ENCODE peak calls at places on chromosomes 7 and 10, in five cellular contexts. One of them, this sample, is unnamed.

GRCh38 chr10:98344589-98345038 is 70.4 kb downstream of the PYROXD2 start:
- DNase-seq in K562: no peak
- DNase-seq in GM12878: no peak
- DNase-seq in H1: no peak
- DNase-seq in GM12891: no peak
- DNase-seq in this sample: no peak

GRCh38 chr7:23117841-23118240 is 12.3 kb downstream of the KLHL7 start:
- DNase-seq in K562: no peak
- DNase-seq in GM12878: no peak
- DNase-seq in H1: no peak
- DNase-seq in GM12891: no peak
- DNase-seq in this sample: no peak

GRCh38 chr10:27513451-27514191 is 9.5 kb downstream of the RAB18 start:
- DNase-seq in K562: no peak
- DNase-seq in GM12878: no peak
- DNase-seq in H1: no peak
- DNase-seq in GM12891: no peak
- DNase-seq in this sample: no peak

GRCh38 chr10:102776779-102777417 is 33.1 kb downstream of the WBP1L start:
- DNase-seq in K562: peak
- DNase-seq in GM12878: no peak
- DNase-seq in H1: peak
- DNase-seq in GM12891: no peak
- DNase-seq in this sample: no peak

GRCh38 chr10:44300666-44301649 is 83.9 kb downstream of the CXCL12 start:
- DNase-seq in K562: no peak
- DNase-seq in GM12878: peak
- DNase-seq in H1: no peak
- DNase-seq in GM12891: no peak
- DNase-seq in this sample: no peak

GRCh38 chr10:290026-290725 is 154.9 kb downstream of the ZMYND11 start:
- DNase-seq in K562: no peak
- DNase-seq in GM12878: no peak
- DNase-seq in H1: no peak
- DNase-seq in GM12891: no peak
- DNase-seq in this sample: no peak

GRCh38 chr7:6226194-6226799 is 46.1 kb downstream of the CYTH3 start:
- DNase-seq in K562: no peak
- DNase-seq in GM12878: no peak
- DNase-seq in H1: no peak
- DNase-seq in GM12891: no peak
- DNase-seq in this sample: no peak

GRCh38 chr7:27091936-27092752 is 3.7 kb downstream of the HOXA1 start:
- DNase-seq in K562: no peak
- DNase-seq in GM12878: no peak
- DNase-seq in H1: peak
- DNase-seq in GM12891: no peak
- DNase-seq in this sample: no peak

GRCh38 chr7:133355325-133355708 is 102.4 kb downstream of the EXOC4 start:
- DNase-seq in K562: no peak
- DNase-seq in GM12878: no peak
- DNase-seq in H1: no peak
- DNase-seq in GM12891: no peak
- DNase-seq in this sample: no peak

GRCh38 chr7:135704074-135704473 is 23.9 kb downstream of the SLC13A4 start:
- DNase-seq in K562: peak
- DNase-seq in GM12878: no peak
- DNase-seq in H1: peak
- DNase-seq in GM12891: no peak
- DNase-seq in this sample: no peak
- TF ChIP-seq TAF1 in K562: no peak
- TF ChIP-seq TAF1 in GM12878: no peak
- TF ChIP-seq TAF1 in H1: no peak
- TF ChIP-seq TAF1 in GM12891: no peak
- TF ChIP-seq TAF1 in this sample: no peak

DNA sequence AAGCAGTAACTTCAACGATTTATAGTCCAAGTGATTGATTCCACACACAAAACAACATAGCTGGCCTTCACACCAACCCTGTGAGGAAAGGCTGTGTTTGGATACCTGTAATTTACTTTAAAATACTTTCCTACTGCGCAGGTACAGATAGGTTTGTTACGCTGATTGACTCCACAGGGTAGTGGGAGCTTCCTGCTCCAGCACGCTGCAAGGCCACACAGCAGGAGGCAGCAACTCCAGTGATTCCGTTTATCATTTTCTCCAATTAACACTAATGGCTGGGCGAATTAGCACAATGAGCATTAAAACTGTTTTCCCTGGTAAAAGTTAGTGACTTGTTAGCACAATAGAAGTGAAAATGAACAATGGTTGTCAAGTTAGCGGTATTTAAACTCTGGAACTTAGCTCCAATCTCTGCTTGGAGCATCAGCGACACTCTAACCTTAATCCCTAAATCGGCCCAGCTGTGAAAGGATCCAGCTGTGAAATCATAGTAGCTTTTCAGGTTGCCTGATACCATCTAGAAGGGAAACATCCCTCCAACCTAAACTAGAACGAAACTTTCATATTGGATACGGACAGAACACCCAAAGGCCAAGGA is 945 bp downstream of the DCLRE1C start:
- DNase-seq in K562: no peak
- DNase-seq in GM12878: no peak
- DNase-seq in H1: no peak
- DNase-seq in GM12891: no peak
- DNase-seq in this sample: no peak
- TF ChIP-seq POLR2A in K562: no peak
- TF ChIP-seq POLR2A in GM12878: no peak
- TF ChIP-seq POLR2A in H1: no peak
- TF ChIP-seq POLR2A in GM12891: no peak
- TF ChIP-seq POLR2A in this sample: no peak

GRCh38 chr10:60444494-60445064 is 54.9 kb upstream of the ANK3 start:
- DNase-seq in K562: no peak
- DNase-seq in GM12878: no peak
- DNase-seq in H1: no peak
- DNase-seq in GM12891: no peak
- DNase-seq in this sample: no peak
- TF ChIP-seq TAF1 in K562: no peak
- TF ChIP-seq TAF1 in GM12878: no peak
- TF ChIP-seq TAF1 in H1: no peak
- TF ChIP-seq TAF1 in GM12891: no peak
- TF ChIP-seq TAF1 in this sample: no peak

DNA sequence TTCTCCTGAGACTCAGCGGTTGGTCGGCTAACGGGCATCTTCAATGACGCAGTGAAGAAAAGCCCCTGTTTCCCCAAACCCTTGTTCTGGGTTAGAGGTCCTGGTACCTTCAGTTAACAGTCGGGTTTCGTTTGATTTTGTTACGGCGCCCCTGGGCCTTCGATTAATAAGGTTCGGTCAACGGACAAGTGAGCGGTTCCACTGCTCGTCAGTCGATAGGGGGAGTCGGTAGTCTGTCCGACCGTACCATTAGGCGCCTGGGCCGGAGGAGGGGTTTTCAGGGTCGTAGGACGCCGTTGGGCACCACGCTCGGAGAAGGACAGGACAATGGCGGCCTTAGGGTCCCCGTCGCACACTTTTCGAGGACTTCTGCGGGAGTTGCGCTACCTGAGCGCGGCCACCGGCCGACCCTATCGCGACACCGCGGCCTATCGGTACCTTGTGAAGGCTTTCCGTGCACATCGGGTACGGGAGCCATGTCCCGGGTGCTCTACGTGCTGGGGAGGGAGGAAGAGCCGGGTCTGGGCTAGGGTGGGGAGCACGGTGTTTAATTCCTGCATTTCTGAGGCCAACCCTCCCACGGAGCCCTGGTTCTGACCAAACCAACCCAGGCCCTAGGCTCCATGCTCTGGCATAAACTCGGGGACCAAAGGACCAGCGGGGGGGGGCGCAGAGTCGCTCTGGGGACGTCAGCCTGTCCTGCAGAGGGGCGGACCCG is at the start of gene FMC1:
- DNase-seq in K562: peak
- DNase-seq in GM12878: peak
- DNase-seq in H1: peak
- DNase-seq in GM12891: peak
- DNase-seq in this sample: peak
- TF ChIP-seq POLR2A in K562: peak
- TF ChIP-seq POLR2A in GM12878: peak
- TF ChIP-seq POLR2A in H1: peak
- TF ChIP-seq POLR2A in GM12891: peak
- TF ChIP-seq POLR2A in this sample: peak

DNA sequence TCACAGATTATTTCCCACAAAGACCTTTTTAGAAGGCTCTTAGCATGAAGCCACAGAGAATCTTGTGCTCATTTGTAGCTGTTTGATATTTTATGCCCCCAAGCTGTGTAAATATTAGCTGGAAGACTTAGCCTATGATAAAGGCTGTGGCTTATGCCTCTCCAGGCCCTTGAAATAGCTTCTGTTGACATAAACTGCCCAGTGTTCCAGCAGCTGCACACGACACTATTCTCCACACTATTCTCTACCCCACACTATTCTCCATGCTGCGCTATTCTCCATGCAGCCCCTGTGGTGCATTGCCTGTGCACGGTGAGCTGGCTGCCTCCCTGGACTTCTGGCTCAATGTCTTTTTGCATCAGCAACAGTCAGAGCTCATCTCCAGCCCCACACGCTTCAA is 13.1 kb downstream of the DDC start:
- DNase-seq in K562: no peak
- DNase-seq in GM12878: no peak
- DNase-seq in H1: no peak
- DNase-seq in GM12891: no peak
- DNase-seq in this sample: no peak
- TF ChIP-seq TAF1 in K562: no peak
- TF ChIP-seq TAF1 in GM12878: no peak
- TF ChIP-seq TAF1 in H1: no peak
- TF ChIP-seq TAF1 in GM12891: no peak
- TF ChIP-seq TAF1 in this sample: no peak

GRCh38 chr7:2523941-2524807 is 4.6 kb downstream of the LFNG start:
- DNase-seq in K562: peak
- DNase-seq in GM12878: no peak
- DNase-seq in H1: peak
- DNase-seq in GM12891: no peak
- DNase-seq in this sample: no peak

GRCh38 chr7:2526659-2527504 is 7.3 kb downstream of the LFNG start:
- DNase-seq in K562: no peak
- DNase-seq in GM12878: no peak
- DNase-seq in H1: no peak
- DNase-seq in GM12891: no peak
- DNase-seq in this sample: no peak

GRCh38 chr7:2525931-2526630 is 6.5 kb downstream of the LFNG start:
- DNase-seq in K562: no peak
- DNase-seq in GM12878: no peak
- DNase-seq in H1: no peak
- DNase-seq in GM12891: no peak
- DNase-seq in this sample: no peak

GRCh38 chr7:2524808-2525140 is 5.2 kb downstream of the LFNG start:
- DNase-seq in K562: no peak
- DNase-seq in GM12878: no peak
- DNase-seq in H1: peak
- DNase-seq in GM12891: no peak
- DNase-seq in this sample: no peak

GRCh38 chr7:2525161-2525930 is 5.8 kb downstream of the LFNG start:
- DNase-seq in K562: no peak
- DNase-seq in GM12878: no peak
- DNase-seq in H1: no peak
- DNase-seq in GM12891: no peak
- DNase-seq in this sample: no peak
- TF ChIP-seq POLR2A in K562: no peak
- TF ChIP-seq POLR2A in GM12878: no peak
- TF ChIP-seq POLR2A in H1: no peak
- TF ChIP-seq POLR2A in GM12891: no peak
- TF ChIP-seq POLR2A in this sample: no peak

GRCh38 chr10:100518761-100519241 is 860 bp downstream of the SEC31B start:
- DNase-seq in K562: peak
- DNase-seq in GM12878: no peak
- DNase-seq in H1: peak
- DNase-seq in GM12891: no peak
- DNase-seq in this sample: no peak

GRCh38 chr10:100522107-100522811 is 2.6 kb upstream of the SEC31B start:
- DNase-seq in K562: no peak
- DNase-seq in GM12878: no peak
- DNase-seq in H1: no peak
- DNase-seq in GM12891: no peak
- DNase-seq in this sample: no peak

GRCh38 chr10:100520811-100521210 is 1.1 kb upstream of the SEC31B start:
- DNase-seq in K562: no peak
- DNase-seq in GM12878: no peak
- DNase-seq in H1: no peak
- DNase-seq in GM12891: no peak
- DNase-seq in this sample: no peak

GRCh38 chr10:100516847-100517246 is 2.8 kb downstream of the SEC31B start:
- DNase-seq in K562: peak
- DNase-seq in GM12878: no peak
- DNase-seq in H1: no peak
- DNase-seq in GM12891: no peak
- DNase-seq in this sample: no peak

GRCh38 chr10:100519321-100520051 is at the start of gene SEC31B:
- DNase-seq in K562: no peak
- DNase-seq in GM12878: no peak
- DNase-seq in H1: peak
- DNase-seq in GM12891: no peak
- DNase-seq in this sample: no peak
- TF ChIP-seq TAF1 in K562: no peak
- TF ChIP-seq TAF1 in GM12878: no peak
- TF ChIP-seq TAF1 in H1: no peak
- TF ChIP-seq TAF1 in GM12891: no peak
- TF ChIP-seq TAF1 in this sample: no peak

GRCh38 chr7:1940402-1940786 is 270.3 kb downstream of the ELFN1 start:
- DNase-seq in K562: peak
- DNase-seq in GM12878: peak
- DNase-seq in H1: no peak
- DNase-seq in GM12891: peak
- DNase-seq in this sample: peak
- TF ChIP-seq POLR2A in K562: no peak
- TF ChIP-seq POLR2A in GM12878: peak
- TF ChIP-seq POLR2A in H1: no peak
- TF ChIP-seq POLR2A in GM12891: peak
- TF ChIP-seq POLR2A in this sample: peak

GRCh38 chr7:149254181-149254858 is 7.7 kb upstream of the ZNF783 start:
- DNase-seq in K562: no peak
- DNase-seq in GM12878: no peak
- DNase-seq in H1: no peak
- DNase-seq in GM12891: no peak
- DNase-seq in this sample: no peak
- TF ChIP-seq TAF1 in K562: no peak
- TF ChIP-seq TAF1 in GM12878: no peak
- TF ChIP-seq TAF1 in H1: no peak
- TF ChIP-seq TAF1 in GM12891: no peak
- TF ChIP-seq TAF1 in this sample: no peak

GRCh38 chr7:46664458-46664857 is 743.4 kb upstream of the IGFBP3 start:
- DNase-seq in K562: no peak
- DNase-seq in GM12878: no peak
- DNase-seq in H1: no peak
- DNase-seq in GM12891: no peak
- DNase-seq in this sample: no peak
- TF ChIP-seq POLR2A in K562: no peak
- TF ChIP-seq POLR2A in GM12878: no peak
- TF ChIP-seq POLR2A in H1: no peak
- TF ChIP-seq POLR2A in GM12891: no peak
- TF ChIP-seq POLR2A in this sample: no peak